ENCODE peak calls at places on chromosomes 4 and X, in nine cellular contexts. J is PC-9, T is cardiac muscle cell, G is adipocyte, N is spleen, O is fibroblast of lung, M is lung, V is heart left ventricle, U is psoas muscle. I is an unnamed sample. For H3K36me3, the result is how much of the 10 kb centered on the place peaks cover.

GRCh38 chrX:97835969-97836368 is 952.3 kb downstream of the RPA4 start:
- DNase-seq in J (no peak), T (no peak), G (no peak), N (no peak), O (no peak), M (no peak), V (no peak), U (no peak), I (no peak)

GRCh38 chr4:156976147-156976546 is 4.5 kb upstream of the PDGFC start:
- DNase-seq in J (peak), T (no peak), G (peak), N (no peak), O (peak), M (no peak), V (no peak), U (no peak), I (no peak)

GRCh38 chrX:151773434-151773833 is 38.9 kb downstream of the CNGA2 start:
- DNase-seq in J (peak), T (no peak), G (no peak), N (no peak), O (no peak), M (no peak), V (no peak), U (no peak), I (no peak)

GRCh38 chrX:45775462-45775861 is 574.8 kb upstream of the DIPK2B start:
- DNase-seq in J (peak), T (no peak), G (peak), N (no peak), O (peak), M (no peak), V (no peak), U (no peak), I (peak)

GRCh38 chrX:20159811-20160385 is 18.3 kb upstream of the EIF1AX start:
- DNase-seq in J (no peak), T (no peak), G (no peak), N (no peak), O (no peak), M (no peak), V (no peak), U (no peak), I (no peak)

GRCh38 chr4:110085131-110085530 is 113.3 kb downstream of the ELOVL6 start:
- DNase-seq in J (peak), T (peak), G (no peak), N (no peak), O (peak), M (peak), V (no peak), U (no peak), I (no peak)

GRCh38 chrX:103531002-103531401 is 11.7 kb upstream of the RAB40A start:
- DNase-seq in J (no peak), T (no peak), G (peak), N (no peak), O (peak), M (no peak), V (no peak), U (no peak), I (no peak)

GRCh38 chr4:55447826-55448225 is 52.1 kb downstream of the TMEM165 start:
- DNase-seq in J (no peak), T (no peak), G (peak), N (no peak), O (peak), M (no peak), V (no peak), U (no peak), I (no peak)

GRCh38 chrX:44971674-44972073 is 98.7 kb downstream of the KDM6A start:
- DNase-seq in J (no peak), T (peak), G (no peak), N (no peak), O (no peak), M (no peak), V (peak), U (no peak), I (no peak)

GRCh38 chrX:6708041-6708440 is 173.1 kb upstream of the VCX3A start:
- DNase-seq in J (peak), T (no peak), G (no peak), N (no peak), O (peak), M (no peak), V (no peak), U (no peak), I (no peak)

GRCh38 chr4:80017125-80017854 is 55.7 kb downstream of the ANTXR2 start:
- DNase-seq in J (peak), T (peak), G (peak), N (no peak), O (peak), M (no peak), V (no peak), U (no peak), I (no peak)

GRCh38 chr4:39970559-39971270 is 7.0 kb downstream of the PDS5A start:
- DNase-seq in J (peak), T (no peak), G (peak), N (no peak), O (peak), M (peak), V (no peak), U (no peak), I (peak)

GRCh38 chr4:99591757-99592156 is 17.1 kb downstream of the MTTP start:
- DNase-seq in J (no peak), T (no peak), G (no peak), N (no peak), O (no peak), M (no peak), V (no peak), U (no peak), I (no peak)

GRCh38 chrX:8663325-8663724 is 68.6 kb downstream of the ANOS1 start:
- DNase-seq in J (peak), T (no peak), G (no peak), N (no peak), O (peak), M (no peak), V (no peak), U (no peak), I (no peak)

GRCh38 chrX:67779099-67779498 is 235.3 kb downstream of the AR start:
- DNase-seq in J (no peak), T (peak), G (no peak), N (no peak), O (peak), M (peak), V (no peak), U (no peak), I (no peak)

GRCh38 chr4:14072506-14072905 is 445.0 kb upstream of the BOD1L1 start:
- DNase-seq in J (no peak), T (no peak), G (no peak), N (no peak), O (no peak), M (no peak), V (no peak), U (no peak), I (no peak)

GRCh38 chrX:78643106-78643505 is 16.0 kb downstream of the RTL3 start:
- DNase-seq in J (no peak), T (no peak), G (no peak), N (peak), O (peak), M (no peak), V (no peak), U (no peak), I (no peak)

GRCh38 chr4:183449193-183449888 is 4.9 kb downstream of the CDKN2AIP start:
- DNase-seq in J (no peak), T (no peak), G (peak), N (no peak), O (peak), M (no peak), V (no peak), U (no peak), I (no peak)

GRCh38 chrX:117990438-117990837 is 126.2 kb downstream of the KLHL13 start:
- DNase-seq in J (no peak), T (no peak), G (peak), N (no peak), O (peak), M (no peak), V (no peak), U (no peak), I (no peak)

GRCh38 chrX:54788446-54788845 is 9.6 kb downstream of the ITIH6 start:
- DNase-seq in J (no peak), T (no peak), G (no peak), N (no peak), O (no peak), M (no peak), V (no peak), U (no peak), I (no peak)

GRCh38 chr4:7970031-7970946 is 30.6 kb upstream of the AFAP1 start:
- DNase-seq in J (peak), T (no peak), G (no peak), N (peak), O (peak), M (no peak), V (no peak), U (no peak), I (no peak)

GRCh38 chrX:43882294-43882681 is at the start of gene MAOB:
- DNase-seq in J (no peak), T (peak), G (no peak), N (no peak), O (peak), M (no peak), V (peak), U (peak), I (no peak)

GRCh38 chr4:8171941-8172924 is 13.6 kb upstream of the ABLIM2 start:
- DNase-seq in J (no peak), T (no peak), G (peak), N (peak), O (no peak), M (no peak), V (no peak), U (no peak), I (no peak)

GRCh38 chrX:110208092-110208491 is 109.8 kb downstream of the AMMECR1 start:
- DNase-seq in J (no peak), T (no peak), G (no peak), N (no peak), O (no peak), M (no peak), V (no peak), U (no peak), I (no peak)

GRCh38 chrX:13752141-13752540 is 17.6 kb downstream of the OFD1 start:
- DNase-seq in J (no peak), T (no peak), G (no peak), N (no peak), O (no peak), M (no peak), V (no peak), U (no peak), I (no peak)
- H3K36me3 ChIP-seq in J (under half), T (half or more), G (under half), N (under half), O (under half), M (under half), V (under half), U (under half), I (under half)

GRCh38 chrX:65524139-65524538 is 10.4 kb downstream of the LAS1L start:
- DNase-seq in J (no peak), T (no peak), G (no peak), N (no peak), O (no peak), M (no peak), V (no peak), U (no peak), I (no peak)
- H3K36me3 ChIP-seq in J (under half), T (under half), G (under half), N (under half), O (under half), M (under half), V (half or more), U (under half), I (half or more)

DNA sequence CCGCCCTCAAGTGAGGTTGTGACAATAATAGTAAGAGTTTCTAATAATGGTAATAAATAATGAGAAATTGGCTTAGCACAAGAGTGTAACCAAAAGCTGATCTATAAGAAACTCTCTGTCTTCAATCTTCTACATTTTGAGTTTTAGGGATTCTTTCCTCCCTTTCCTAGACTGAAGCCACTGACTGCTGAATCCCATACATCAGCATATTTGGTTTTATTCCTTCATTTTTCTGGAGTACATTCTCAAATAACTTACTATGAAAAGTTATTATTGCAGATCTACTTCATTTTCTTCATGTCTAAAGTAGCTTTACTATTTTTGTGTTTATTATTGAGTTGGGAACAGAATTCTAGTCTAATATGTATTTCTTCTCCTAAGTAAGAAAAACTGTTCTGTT is 49.9 kb upstream of the ADAD1 start:
- DNase-seq in J (no peak), T (no peak), G (no peak), N (no peak), O (no peak), M (no peak), V (no peak), U (no peak), I (no peak)
- H3K36me3 ChIP-seq in J (under half), T (half or more), G (under half), N (under half), O (under half), M (under half), V (half or more), U (under half), I (under half)

GRCh38 chrX:149493567-149494562 is 11.2 kb downstream of the IDS start:
- DNase-seq in J (peak), T (peak), G (no peak), N (no peak), O (no peak), M (no peak), V (peak), U (no peak), I (no peak)
- H3K36me3 ChIP-seq in J (half or more), T (under half), G (under half), N (under half), O (under half), M (under half), V (half or more), U (under half), I (half or more)

I was measured in HAP-1.